ENCODE peak calls at places on chromosomes 16 and 17, in nine cellular contexts. B is CD4-positive, alpha-beta T cell; O is left ventricle myocardium inferior; I is Calu3; F is tibial nerve; G is heart right ventricle; E is cardiac fibroblast; K is OCI-LY7; C is glutamatergic neuron. M is an unnamed sample.

GRCh38 chr17:47713980-47714689 is 18.9 kb upstream of the TBX21 start:
- DNase-seq in B (no peak), O (no peak), I (no peak), F (no peak), G (no peak), E (no peak), K (no peak), C (no peak), M (no peak)

GRCh38 chr16:81994485-81994884 is 16.8 kb downstream of the SDR42E1 start:
- DNase-seq in B (no peak), O (no peak), I (no peak), F (no peak), G (no peak), E (no peak), K (peak), C (no peak), M (peak)

GRCh38 chr17:62001105-62001504 is 64.0 kb downstream of the MED13 start:
- DNase-seq in B (no peak), O (no peak), I (no peak), F (no peak), G (no peak), E (no peak), K (no peak), C (no peak), M (no peak)

GRCh38 chr17:37742114-37742761 is 2.6 kb downstream of the HNF1B start:
- DNase-seq in B (no peak), O (no peak), I (peak), F (no peak), G (no peak), E (no peak), K (no peak), C (peak), M (peak)

GRCh38 chr16:8855051-8855786 is 13.6 kb downstream of the CARHSP1 start:
- DNase-seq in B (no peak), O (no peak), I (peak), F (no peak), G (no peak), E (no peak), K (no peak), C (no peak), M (peak)

GRCh38 chr17:80882323-80882722 is 109.3 kb upstream of the CHMP6 start:
- DNase-seq in B (no peak), O (peak), I (no peak), F (no peak), G (no peak), E (no peak), K (no peak), C (no peak), M (no peak)

GRCh38 chr16:88651989-88652762 is 1.3 kb upstream of the CYBA start:
- DNase-seq in B (no peak), O (no peak), I (no peak), F (no peak), G (peak), E (no peak), K (no peak), C (no peak), M (no peak)

GRCh38 chr16:28591355-28591754 is 5.5 kb downstream of the SULT1A2 start:
- DNase-seq in B (no peak), O (no peak), I (no peak), F (no peak), G (no peak), E (no peak), K (no peak), C (no peak), M (no peak)

GRCh38 chr17:27545562-27546229 is 85.3 kb upstream of the LGALS9 start:
- DNase-seq in B (no peak), O (no peak), I (no peak), F (no peak), G (no peak), E (no peak), K (no peak), C (no peak), M (no peak)

GRCh38 chr17:57939797-57940196 is 15.4 kb downstream of the CUEDC1 start:
- DNase-seq in B (no peak), O (peak), I (no peak), F (no peak), G (peak), E (no peak), K (peak), C (no peak), M (peak)

GRCh38 chr17:57684711-57685498 is 60.2 kb downstream of the CCDC182 start:
- DNase-seq in B (no peak), O (no peak), I (no peak), F (no peak), G (no peak), E (no peak), K (peak), C (no peak), M (no peak)

GRCh38 chr17:76529224-76529642 is 8.3 kb downstream of the CYGB start:
- DNase-seq in B (no peak), O (peak), I (no peak), F (peak), G (peak), E (peak), K (peak), C (no peak), M (no peak)

GRCh38 chr17:49964539-49965521 is 4.2 kb upstream of the DLX4 start:
- DNase-seq in B (no peak), O (no peak), I (no peak), F (no peak), G (no peak), E (no peak), K (no peak), C (no peak), M (peak)

GRCh38 chr17:75828051-75828400 is 16.2 kb downstream of the UNC13D start:
- DNase-seq in B (no peak), O (no peak), I (no peak), F (no peak), G (no peak), E (no peak), K (no peak), C (no peak), M (peak)

GRCh38 chr17:42744283-42744805 is 496 bp downstream of the EZH1 start:
- DNase-seq in B (peak), O (peak), I (peak), F (peak), G (peak), E (peak), K (peak), C (peak), M (peak)

GRCh38 chr17:10844667-10845387 is 6.9 kb upstream of the PIRT start:
- DNase-seq in B (peak), O (peak), I (peak), F (peak), G (peak), E (peak), K (peak), C (peak), M (peak)

GRCh38 chr17:44589316-44590071 is 32.2 kb downstream of the FZD2 start:
- DNase-seq in B (no peak), O (no peak), I (no peak), F (no peak), G (no peak), E (peak), K (no peak), C (no peak), M (no peak)

GRCh38 chr17:35467824-35468223 is 19.3 kb upstream of the SLFN13 start:
- DNase-seq in B (no peak), O (no peak), I (no peak), F (no peak), G (no peak), E (no peak), K (peak), C (no peak), M (peak)

GRCh38 chr16:29678691-29679267 is at the start of gene QPRT:
- DNase-seq in B (no peak), O (peak), I (no peak), F (no peak), G (peak), E (peak), K (peak), C (peak), M (peak)

GRCh38 chr17:76414334-76415295 is 30.2 kb downstream of the SPHK1 start:
- DNase-seq in B (no peak), O (peak), I (no peak), F (peak), G (peak), E (peak), K (no peak), C (peak), M (no peak)

GRCh38 chr17:80804466-80804865 is 187.2 kb upstream of the CHMP6 start:
- DNase-seq in B (no peak), O (no peak), I (no peak), F (no peak), G (no peak), E (no peak), K (no peak), C (no peak), M (no peak)

GRCh38 chr16:78284957-78285434 is 185.5 kb downstream of the WWOX start:
- DNase-seq in B (no peak), O (no peak), I (no peak), F (no peak), G (no peak), E (no peak), K (no peak), C (no peak), M (no peak)

GRCh38 chr17:78529251-78529650 is 47.9 kb downstream of the DNAH17 start:
- DNase-seq in B (no peak), O (no peak), I (no peak), F (no peak), G (no peak), E (no peak), K (no peak), C (no peak), M (no peak)

GRCh38 chr16:81558444-81559175 is 114.0 kb downstream of the CMIP start:
- DNase-seq in B (no peak), O (no peak), I (peak), F (no peak), G (no peak), E (no peak), K (no peak), C (no peak), M (no peak)

GRCh38 chr17:29078183-29079045 is 35.5 kb downstream of the PIPOX start:
- DNase-seq in B (no peak), O (no peak), I (no peak), F (no peak), G (no peak), E (peak), K (no peak), C (no peak), M (no peak)

GRCh38 chr16:88770459-88771293 is 14.3 kb downstream of the PIEZO1 start:
- DNase-seq in B (no peak), O (peak), I (peak), F (no peak), G (peak), E (peak), K (no peak), C (no peak), M (peak)

GRCh38 chr17:73841431-73842060 is 197.3 kb upstream of the SDK2 start:
- DNase-seq in B (no peak), O (no peak), I (peak), F (no peak), G (no peak), E (no peak), K (peak), C (no peak), M (peak)

GRCh38 chr16:87278191-87279093 is 38.8 kb downstream of the C16orf95 start:
- DNase-seq in B (no peak), O (peak), I (peak), F (peak), G (peak), E (peak), K (peak), C (peak), M (peak)

GRCh38 chr16:67364610-67365256 is 28.6 kb downstream of the TPPP3 start:
- DNase-seq in B (no peak), O (no peak), I (no peak), F (no peak), G (no peak), E (no peak), K (no peak), C (no peak), M (no peak)

GRCh38 chr17:48486557-48486956 is 44.3 kb downstream of the HOXB1 start:
- DNase-seq in B (no peak), O (no peak), I (peak), F (no peak), G (no peak), E (peak), K (no peak), C (no peak), M (no peak)

GRCh38 chr17:10170233-10170632 is 28.2 kb downstream of the GAS7 start:
- DNase-seq in B (no peak), O (no peak), I (no peak), F (no peak), G (no peak), E (no peak), K (no peak), C (no peak), M (no peak)

GRCh38 chr17:81552244-81553017 is at the start of gene FAAP100:
- DNase-seq in B (peak), O (peak), I (peak), F (peak), G (peak), E (peak), K (peak), C (peak), M (peak)

GRCh38 chr16:54930034-54930938 is at the start of gene IRX5:
- DNase-seq in B (no peak), O (peak), I (peak), F (peak), G (peak), E (peak), K (peak), C (peak), M (peak)

GRCh38 chr16:78365376-78365775 is 265.9 kb downstream of the WWOX start:
- DNase-seq in B (no peak), O (no peak), I (no peak), F (no peak), G (no peak), E (no peak), K (no peak), C (no peak), M (no peak)

GRCh38 chr16:85546585-85547447 is 66.3 kb upstream of the GSE1 start:
- DNase-seq in B (no peak), O (no peak), I (no peak), F (no peak), G (no peak), E (no peak), K (no peak), C (no peak), M (no peak)
- TF ChIP-seq CTCF in B (no peak), O (peak), I (no peak), F (no peak), G (peak), E (no peak), K (no peak), C (no peak), M (no peak)

GRCh38 chr16:546909-547770 is 13.1 kb upstream of the PRR35 start:
- DNase-seq in B (no peak), O (peak), I (no peak), F (peak), G (peak), E (peak), K (no peak), C (peak), M (peak)
- TF ChIP-seq CTCF in B (no peak), O (peak), I (no peak), F (peak), G (peak), E (peak), K (no peak), C (peak), M (no peak)

DNA sequence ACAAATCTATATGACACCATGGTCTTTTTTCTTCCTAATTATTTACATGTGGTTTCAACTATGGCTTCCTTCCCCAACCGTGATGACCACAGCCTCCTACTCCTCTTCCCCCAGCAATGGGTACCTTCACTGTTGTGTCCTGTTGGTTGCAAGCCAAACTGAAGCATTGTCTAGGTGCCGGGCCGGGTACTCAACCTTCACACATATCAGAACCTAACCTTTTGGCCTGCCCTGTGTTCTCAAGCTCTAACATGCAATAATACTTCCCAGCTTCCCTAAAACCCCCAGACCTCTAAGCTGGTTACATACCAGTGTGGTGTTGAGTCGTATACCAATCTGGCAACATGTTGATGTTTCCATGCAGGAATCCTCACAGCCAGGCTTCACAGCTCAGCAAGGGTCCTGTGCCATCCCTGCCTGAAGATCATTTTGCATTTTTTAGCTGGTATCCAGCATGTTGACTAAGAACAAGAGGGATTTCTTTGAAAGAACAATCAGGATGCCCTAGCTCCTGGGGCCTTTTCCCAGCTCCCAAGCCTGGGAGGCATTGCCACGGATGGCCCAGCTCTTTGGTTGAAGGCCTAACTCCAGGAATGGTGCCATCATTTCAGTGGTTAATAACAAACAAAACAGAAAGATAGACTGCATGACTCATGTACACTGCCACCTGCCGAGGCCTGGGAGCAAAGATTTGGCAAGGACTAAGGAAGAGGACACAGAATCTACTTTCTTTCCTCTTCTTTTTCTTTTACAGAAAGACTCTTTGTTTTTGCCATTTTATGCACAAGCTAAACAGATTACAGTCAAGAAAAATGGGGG is 373.7 kb upstream of the SALL1 start:
- DNase-seq in B (no peak), O (no peak), I (peak), F (no peak), G (no peak), E (peak), K (no peak), C (no peak), M (no peak)
- TF ChIP-seq CTCF in B (no peak), O (no peak), I (peak), F (no peak), G (no peak), E (no peak), K (no peak), C (no peak), M (no peak)

GRCh38 chr17:41347872-41348760 is 2.5 kb downstream of the KRT33A start:
- DNase-seq in B (no peak), O (no peak), I (no peak), F (no peak), G (no peak), E (no peak), K (no peak), C (no peak), M (no peak)

GRCh38 chr17:41354538-41354937 is 3.9 kb upstream of the KRT33A start:
- DNase-seq in B (no peak), O (no peak), I (no peak), F (no peak), G (no peak), E (no peak), K (no peak), C (no peak), M (no peak)

GRCh38 chr17:41351177-41351576 is 549 bp upstream of the KRT33A start:
- DNase-seq in B (no peak), O (no peak), I (no peak), F (no peak), G (no peak), E (no peak), K (no peak), C (no peak), M (no peak)

DNA sequence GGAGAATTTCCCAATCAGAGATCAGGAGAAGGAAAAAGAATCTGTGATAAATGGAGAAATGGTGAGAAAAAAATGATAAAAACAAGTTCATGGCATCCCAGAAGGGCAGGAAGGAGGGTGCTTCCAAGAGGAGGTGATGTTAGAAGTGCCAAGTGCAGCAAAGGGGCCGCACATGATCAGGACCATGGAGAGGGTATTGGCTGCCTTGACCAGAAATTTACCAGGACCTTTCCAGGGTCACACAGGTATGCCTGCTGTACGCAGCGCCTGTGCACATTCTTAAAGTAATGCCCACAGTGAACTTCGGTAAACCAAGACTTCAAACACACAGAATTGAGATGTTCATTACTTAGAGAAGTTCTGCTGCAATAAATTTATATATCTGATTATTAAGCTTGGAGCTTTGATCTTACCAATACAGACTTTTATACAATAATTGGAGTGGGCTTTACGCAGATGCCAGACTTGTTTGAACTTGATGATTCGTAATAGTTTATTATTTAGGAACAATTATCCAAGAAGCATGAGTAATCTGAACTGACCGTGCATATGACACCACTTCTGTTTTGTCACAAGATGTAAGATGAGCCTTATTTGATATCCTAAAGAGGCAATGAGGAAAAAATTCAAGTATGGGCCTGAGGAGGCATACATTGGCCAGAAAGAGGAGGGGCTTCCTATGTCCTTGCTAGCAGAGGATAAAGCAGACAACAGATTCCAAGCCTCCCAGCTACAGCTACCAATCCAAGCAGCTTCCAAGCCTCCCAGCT is 2.2 kb upstream of the KRT33A start:
- DNase-seq in B (no peak), O (no peak), I (no peak), F (no peak), G (no peak), E (no peak), K (no peak), C (no peak), M (no peak)
- TF ChIP-seq CTCF in B (no peak), O (no peak), I (no peak), F (no peak), G (no peak), E (no peak), K (no peak), C (no peak), M (no peak)

GRCh38 chr16:48511071-48511540 is 98.9 kb downstream of the N4BP1 start:
- DNase-seq in B (no peak), O (no peak), I (no peak), F (no peak), G (no peak), E (no peak), K (no peak), C (no peak), M (no peak)
- TF ChIP-seq CTCF in B (no peak), O (no peak), I (no peak), F (no peak), G (no peak), E (no peak), K (no peak), C (no peak), M (no peak)

GRCh38 chr17:2191227-2191626 is 112.4 kb downstream of the SMG6 start:
- DNase-seq in B (no peak), O (no peak), I (no peak), F (no peak), G (no peak), E (no peak), K (no peak), C (no peak), M (no peak)
- TF ChIP-seq CTCF in B (no peak), O (no peak), I (no peak), F (no peak), G (no peak), E (no peak), K (no peak), C (no peak), M (no peak)

DNA sequence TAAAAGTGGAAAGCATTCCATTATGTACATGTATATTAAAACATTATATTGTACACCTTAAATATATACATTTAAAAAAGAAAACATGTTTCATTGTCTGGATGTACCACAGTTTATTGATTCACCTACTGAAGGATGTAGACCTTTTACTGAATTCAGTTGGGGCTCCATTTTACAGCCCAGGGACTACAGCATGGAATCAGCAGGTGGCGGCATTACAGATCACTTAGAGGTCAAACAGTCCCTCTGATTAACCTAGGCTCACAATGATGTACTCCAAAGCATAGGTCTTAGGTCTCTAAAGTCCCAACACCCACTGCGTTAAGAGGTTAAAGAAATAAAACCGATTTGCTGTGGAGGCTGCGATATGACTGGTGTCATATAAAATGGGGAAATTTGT is 490.9 kb downstream of the SHISA9 start:
- DNase-seq in B (no peak), O (no peak), I (no peak), F (no peak), G (no peak), E (no peak), K (peak), C (no peak), M (no peak)
- TF ChIP-seq CTCF in B (no peak), O (no peak), I (no peak), F (no peak), G (no peak), E (no peak), K (peak), C (no peak), M (no peak)

GRCh38 chr17:8186446-8186786 is 3.6 kb downstream of the BORCS6 start:
- DNase-seq in B (no peak), O (no peak), I (no peak), F (no peak), G (no peak), E (no peak), K (no peak), C (no peak), M (no peak)
- TF ChIP-seq CTCF in B (peak), O (no peak), I (no peak), F (no peak), G (no peak), E (no peak), K (no peak), C (no peak), M (peak)

M was measured in activated CD8-positive, alpha-beta T cell treated with anti-CD3 and anti-CD28 coated beads for 36 hours.